ENCODE peak calls at places on chromosome 4, in four cellular contexts. One of them, this sample, is unnamed.

GRCh38 chr4:176187610-176188009 is 7.8 kb downstream of the SPATA4 start:
- DNase-seq in mucosa of descending colon: no peak
- DNase-seq in brain microvascular endothelial cell: no peak
- DNase-seq in kidney: no peak
- DNase-seq in this sample: no peak

GRCh38 chr4:1825326-1825725 is 30.6 kb downstream of the LETM1 start:
- DNase-seq in mucosa of descending colon: no peak
- DNase-seq in brain microvascular endothelial cell: no peak
- DNase-seq in kidney: no peak
- DNase-seq in this sample: no peak

GRCh38 chr4:135777386-135777785 is 1575.8 kb upstream of the PABPC4L start:
- DNase-seq in mucosa of descending colon: no peak
- DNase-seq in brain microvascular endothelial cell: peak; percentile 40
- DNase-seq in kidney: no peak
- DNase-seq in this sample: no peak

GRCh38 chr4:1109898-1110506 is 3.4 kb downstream of the RNF212 start:
- DNase-seq in mucosa of descending colon: no peak
- DNase-seq in brain microvascular endothelial cell: no peak
- DNase-seq in kidney: no peak
- DNase-seq in this sample: no peak

GRCh38 chr4:14023901-14024300 is 396.4 kb upstream of the BOD1L1 start:
- DNase-seq in mucosa of descending colon: no peak
- DNase-seq in brain microvascular endothelial cell: no peak
- DNase-seq in kidney: no peak
- DNase-seq in this sample: no peak

GRCh38 chr4:129641179-129641578 is 545.2 kb downstream of the C4orf33 start:
- DNase-seq in mucosa of descending colon: no peak
- DNase-seq in brain microvascular endothelial cell: peak; percentile 68
- DNase-seq in kidney: no peak
- DNase-seq in this sample: no peak

GRCh38 chr4:56752985-56753384 is 68.5 kb downstream of the SPINK2 start:
- DNase-seq in mucosa of descending colon: no peak
- DNase-seq in brain microvascular endothelial cell: no peak
- DNase-seq in kidney: no peak
- DNase-seq in this sample: no peak

GRCh38 chr4:22672944-22673343 is 19.8 kb upstream of the GBA3 start:
- DNase-seq in mucosa of descending colon: no peak
- DNase-seq in brain microvascular endothelial cell: no peak
- DNase-seq in kidney: no peak
- DNase-seq in this sample: no peak

GRCh38 chr4:4386736-4387392 is at the start of gene NSG1:
- DNase-seq in mucosa of descending colon: no peak
- DNase-seq in brain microvascular endothelial cell: no peak
- DNase-seq in kidney: peak; percentile 75
- DNase-seq in this sample: no peak

GRCh38 chr4:528296-528695 is 29.3 kb downstream of the PIGG start:
- DNase-seq in mucosa of descending colon: no peak
- DNase-seq in brain microvascular endothelial cell: no peak
- DNase-seq in kidney: no peak
- DNase-seq in this sample: no peak

GRCh38 chr4:86935499-86935832 is 655 bp downstream of the AFF1 start:
- DNase-seq in mucosa of descending colon: no peak
- DNase-seq in brain microvascular endothelial cell: no peak
- DNase-seq in kidney: no peak
- DNase-seq in this sample: no peak

GRCh38 chr4:2354127-2354526 is 64.3 kb downstream of the ZFYVE28 start:
- DNase-seq in mucosa of descending colon: no peak
- DNase-seq in brain microvascular endothelial cell: no peak
- DNase-seq in kidney: peak; percentile 49
- DNase-seq in this sample: no peak

GRCh38 chr4:128068927-128069326 is 7.8 kb downstream of the LARP1B start:
- DNase-seq in mucosa of descending colon: no peak
- DNase-seq in brain microvascular endothelial cell: peak; percentile 20
- DNase-seq in kidney: no peak
- DNase-seq in this sample: no peak

GRCh38 chr4:139177049-139177887 is at the start of gene ELF2:
- DNase-seq in mucosa of descending colon: peak; percentile 95
- DNase-seq in brain microvascular endothelial cell: peak; percentile 79
- DNase-seq in kidney: peak; percentile 98
- DNase-seq in this sample: no peak

GRCh38 chr4:180203349-180203748 is 2039.9 kb upstream of the TENM3 start:
- DNase-seq in mucosa of descending colon: no peak
- DNase-seq in brain microvascular endothelial cell: no peak
- DNase-seq in kidney: no peak
- DNase-seq in this sample: no peak

GRCh38 chr4:125464146-125464545 is 149.4 kb downstream of the FAT4 start:
- DNase-seq in mucosa of descending colon: no peak
- DNase-seq in brain microvascular endothelial cell: no peak
- DNase-seq in kidney: no peak
- DNase-seq in this sample: no peak

GRCh38 chr4:65623509-65623908 is 46.8 kb downstream of the EPHA5 start:
- DNase-seq in mucosa of descending colon: no peak
- DNase-seq in brain microvascular endothelial cell: peak; percentile 82
- DNase-seq in kidney: no peak
- DNase-seq in this sample: no peak

GRCh38 chr4:86482851-86483490 is 111.1 kb upstream of the PTPN13 start:
- DNase-seq in mucosa of descending colon: no peak
- DNase-seq in brain microvascular endothelial cell: peak; percentile 16
- DNase-seq in kidney: no peak
- DNase-seq in this sample: no peak

GRCh38 chr4:31983246-31983645 is 1263.1 kb downstream of the PCDH7 start:
- DNase-seq in mucosa of descending colon: no peak
- DNase-seq in brain microvascular endothelial cell: no peak
- DNase-seq in kidney: no peak
- DNase-seq in this sample: no peak

GRCh38 chr4:10655968-10656367 is 28.6 kb downstream of the CLNK start:
- DNase-seq in mucosa of descending colon: no peak
- DNase-seq in brain microvascular endothelial cell: no peak
- DNase-seq in kidney: no peak
- DNase-seq in this sample: no peak

GRCh38 chr4:174592985-174593335 is 70.7 kb upstream of the HPGD start:
- DNase-seq in mucosa of descending colon: no peak
- DNase-seq in brain microvascular endothelial cell: peak; percentile 76
- DNase-seq in kidney: no peak
- DNase-seq in this sample: no peak

GRCh38 chr4:107444-108429 is 16.6 kb upstream of the ZNF718 start:
- DNase-seq in mucosa of descending colon: no peak
- DNase-seq in brain microvascular endothelial cell: no peak
- DNase-seq in kidney: no peak
- DNase-seq in this sample: no peak

DNA sequence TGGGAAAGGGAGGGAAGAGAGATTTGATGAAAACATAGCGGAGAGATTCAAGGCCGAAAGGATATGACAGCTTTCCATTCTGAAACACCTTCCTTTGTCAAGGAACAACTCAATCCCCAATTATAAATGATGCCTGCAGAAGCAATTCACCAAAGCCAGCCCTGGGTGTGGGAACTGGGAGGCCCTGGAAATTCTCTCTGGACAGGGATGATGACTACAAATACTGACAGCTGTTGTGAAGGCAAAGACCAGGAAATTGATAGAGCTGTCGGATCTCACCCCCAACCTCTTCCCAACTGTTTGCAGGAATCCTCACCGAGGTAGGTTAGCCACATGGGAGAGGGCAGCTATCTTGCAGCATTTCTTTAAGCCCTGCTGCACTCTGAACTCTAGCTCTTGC is 54.3 kb downstream of the CCDC149 start:
- DNase-seq in mucosa of descending colon: no peak
- DNase-seq in brain microvascular endothelial cell: no peak
- DNase-seq in kidney: no peak
- DNase-seq in this sample: no peak
- H3K4me3 ChIP-seq in mucosa of descending colon: no peak overlapping the region
- H3K4me3 ChIP-seq in brain microvascular endothelial cell: no peak overlapping the region
- H3K4me3 ChIP-seq in kidney: no peak overlapping the region
- H3K4me3 ChIP-seq in this sample: no peak overlapping the region

GRCh38 chr4:74279716-74280115 is 28.6 kb upstream of the EPGN start:
- DNase-seq in mucosa of descending colon: no peak
- DNase-seq in brain microvascular endothelial cell: no peak
- DNase-seq in kidney: no peak
- DNase-seq in this sample: no peak

GRCh38 chr4:74284074-74284473 is 24.2 kb upstream of the EPGN start:
- DNase-seq in mucosa of descending colon: no peak
- DNase-seq in brain microvascular endothelial cell: no peak
- DNase-seq in kidney: no peak
- DNase-seq in this sample: peak; percentile 60

GRCh38 chr4:74283614-74284013 is 24.7 kb upstream of the EPGN start:
- DNase-seq in mucosa of descending colon: no peak
- DNase-seq in brain microvascular endothelial cell: no peak
- DNase-seq in kidney: no peak
- DNase-seq in this sample: peak; percentile 47

GRCh38 chr4:74278490-74278889 is 29.8 kb upstream of the EPGN start:
- DNase-seq in mucosa of descending colon: no peak
- DNase-seq in brain microvascular endothelial cell: peak; percentile 33
- DNase-seq in kidney: no peak
- DNase-seq in this sample: no peak
- TF ChIP-seq CTCF in mucosa of descending colon: no peak
- TF ChIP-seq CTCF in brain microvascular endothelial cell: no peak
- TF ChIP-seq CTCF in kidney: no peak
- TF ChIP-seq CTCF in this sample: no peak

GRCh38 chr4:37455301-37456062 is 210.9 kb downstream of the NWD2 start:
- DNase-seq in mucosa of descending colon: no peak
- DNase-seq in brain microvascular endothelial cell: no peak
- DNase-seq in kidney: peak; percentile 68
- DNase-seq in this sample: no peak
- H3K4me3 ChIP-seq in mucosa of descending colon: no peak overlapping the region
- H3K4me3 ChIP-seq in brain microvascular endothelial cell: no peak overlapping the region
- H3K4me3 ChIP-seq in kidney: peak overlapping the region; percentile 71
- H3K4me3 ChIP-seq in this sample: no peak overlapping the region

GRCh38 chr4:108172231-108172779 is 3.6 kb upstream of the LEF1 start:
- DNase-seq in mucosa of descending colon: no peak
- DNase-seq in brain microvascular endothelial cell: no peak
- DNase-seq in kidney: no peak
- DNase-seq in this sample: no peak
- TF ChIP-seq CTCF in mucosa of descending colon: no peak
- TF ChIP-seq CTCF in brain microvascular endothelial cell: no peak
- TF ChIP-seq CTCF in kidney: no peak
- TF ChIP-seq CTCF in this sample: no peak

GRCh38 chr4:159312236-159312635 is 209.4 kb downstream of the RAPGEF2 start:
- DNase-seq in mucosa of descending colon: no peak
- DNase-seq in brain microvascular endothelial cell: no peak
- DNase-seq in kidney: no peak
- DNase-seq in this sample: no peak
- H3K4me3 ChIP-seq in mucosa of descending colon: no peak overlapping the region
- H3K4me3 ChIP-seq in brain microvascular endothelial cell: no peak overlapping the region
- H3K4me3 ChIP-seq in kidney: no peak overlapping the region
- H3K4me3 ChIP-seq in this sample: no peak overlapping the region

GRCh38 chr4:115851918-115852766 is 738.7 kb upstream of the NDST4 start:
- DNase-seq in mucosa of descending colon: no peak
- DNase-seq in brain microvascular endothelial cell: peak; percentile 24
- DNase-seq in kidney: no peak
- DNase-seq in this sample: no peak
- TF ChIP-seq CTCF in mucosa of descending colon: peak; percentile 20
- TF ChIP-seq CTCF in brain microvascular endothelial cell: peak; percentile 76
- TF ChIP-seq CTCF in kidney: peak; percentile 39
- TF ChIP-seq CTCF in this sample: no peak

GRCh38 chr4:123419885-123420743 is 23.5 kb downstream of the SPRY1 start:
- DNase-seq in mucosa of descending colon: no peak
- DNase-seq in brain microvascular endothelial cell: no peak
- DNase-seq in kidney: no peak
- DNase-seq in this sample: no peak

GRCh38 chr4:123416462-123416861 is 19.9 kb downstream of the SPRY1 start:
- DNase-seq in mucosa of descending colon: no peak
- DNase-seq in brain microvascular endothelial cell: no peak
- DNase-seq in kidney: no peak
- DNase-seq in this sample: no peak

GRCh38 chr4:123417813-123418212 is 21.2 kb downstream of the SPRY1 start:
- DNase-seq in mucosa of descending colon: no peak
- DNase-seq in brain microvascular endothelial cell: no peak
- DNase-seq in kidney: no peak
- DNase-seq in this sample: no peak

GRCh38 chr4:123415977-123416376 is 19.4 kb downstream of the SPRY1 start:
- DNase-seq in mucosa of descending colon: no peak
- DNase-seq in brain microvascular endothelial cell: peak; percentile 48
- DNase-seq in kidney: no peak
- DNase-seq in this sample: peak; percentile 29

DNA sequence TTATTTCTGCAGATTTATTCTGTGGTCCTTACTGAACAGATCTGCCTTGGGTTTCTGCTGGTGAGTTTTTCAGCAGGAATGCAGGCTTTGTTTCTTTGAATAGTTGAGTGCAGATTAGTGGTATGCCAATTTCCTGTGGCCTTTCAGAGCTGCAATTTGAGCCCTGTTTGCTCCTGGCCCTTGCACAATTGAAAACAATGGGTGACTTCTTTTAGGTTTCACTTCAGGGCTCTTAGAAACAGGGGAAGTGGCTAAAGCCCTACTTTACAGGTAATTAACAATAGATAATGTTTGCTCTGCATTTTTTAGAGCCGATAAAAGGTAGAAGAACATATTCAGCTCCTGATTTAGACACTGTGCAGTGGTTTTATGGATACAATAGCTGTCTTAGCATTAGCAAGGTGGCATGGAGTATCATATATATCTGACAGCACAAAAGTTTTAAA is 21.9 kb downstream of the SPRY1 start:
- DNase-seq in mucosa of descending colon: no peak
- DNase-seq in brain microvascular endothelial cell: peak; percentile 90
- DNase-seq in kidney: no peak
- DNase-seq in this sample: peak; percentile 71
- H3K4me3 ChIP-seq in mucosa of descending colon: no peak overlapping the region
- H3K4me3 ChIP-seq in brain microvascular endothelial cell: no peak overlapping the region
- H3K4me3 ChIP-seq in kidney: no peak overlapping the region
- H3K4me3 ChIP-seq in this sample: no peak overlapping the region

This sample was measured in AG04449.